ENCODE peak calls at places on chromosomes 5 and 9, in four cellular contexts. One of them, this sample, is unnamed.

GRCh38 chr9:3856592-3856991 is 330.8 kb upstream of the RFX3 start:
- DNase-seq in stomach: no peak
- DNase-seq in putamen: no peak
- DNase-seq in activated CD4-positive, alpha-beta T cell treated with anti-CD3 and anti-CD28 coated beads, Interleukin-2, amount 50 U/mL, for 48 hours: no peak
- DNase-seq in this sample: no peak

GRCh38 chr9:87393706-87394255 is 103.9 kb upstream of the DAPK1 start:
- DNase-seq in stomach: no peak
- DNase-seq in putamen: no peak
- DNase-seq in activated CD4-positive, alpha-beta T cell treated with anti-CD3 and anti-CD28 coated beads, Interleukin-2, amount 50 U/mL, for 48 hours: no peak
- DNase-seq in this sample: no peak

GRCh38 chr5:5005351-5005750 is 134.8 kb upstream of the ADAMTS16 start:
- DNase-seq in putamen: no peak
- DNase-seq in activated CD4-positive, alpha-beta T cell treated with anti-CD3 and anti-CD28 coated beads, Interleukin-2, amount 50 U/mL, for 48 hours: no peak
- DNase-seq in stomach: no peak
- DNase-seq in this sample: no peak

GRCh38 chr5:141521244-141521781 is 32.4 kb downstream of the PCDHGC5 start:
- DNase-seq in putamen: peak; percentile 85
- DNase-seq in activated CD4-positive, alpha-beta T cell treated with anti-CD3 and anti-CD28 coated beads, Interleukin-2, amount 50 U/mL, for 48 hours: no peak
- DNase-seq in stomach: no peak
- DNase-seq in this sample: peak; percentile 78

GRCh38 chr5:1277331-1277730 is 17.5 kb downstream of the TERT start:
- DNase-seq in activated CD4-positive, alpha-beta T cell treated with anti-CD3 and anti-CD28 coated beads, Interleukin-2, amount 50 U/mL, for 48 hours: no peak
- DNase-seq in putamen: no peak
- DNase-seq in stomach: no peak
- DNase-seq in this sample: no peak

GRCh38 chr9:97398999-97399758 is 12.7 kb upstream of the TDRD7 start:
- DNase-seq in activated CD4-positive, alpha-beta T cell treated with anti-CD3 and anti-CD28 coated beads, Interleukin-2, amount 50 U/mL, for 48 hours: peak; percentile 82
- DNase-seq in putamen: peak; percentile 21
- DNase-seq in stomach: peak; percentile 90
- DNase-seq in this sample: no peak

GRCh38 chr5:109938453-109938852 is 248.7 kb downstream of the MAN2A1 start:
- DNase-seq in activated CD4-positive, alpha-beta T cell treated with anti-CD3 and anti-CD28 coated beads, Interleukin-2, amount 50 U/mL, for 48 hours: no peak
- DNase-seq in stomach: no peak
- DNase-seq in putamen: no peak
- DNase-seq in this sample: no peak

GRCh38 chr9:108703414-108703813 is 152.4 kb downstream of the ACTL7B start:
- DNase-seq in stomach: no peak
- DNase-seq in putamen: no peak
- DNase-seq in activated CD4-positive, alpha-beta T cell treated with anti-CD3 and anti-CD28 coated beads, Interleukin-2, amount 50 U/mL, for 48 hours: no peak
- DNase-seq in this sample: no peak

GRCh38 chr5:135391123-135391868 is 7.7 kb downstream of the MACROH2A1 start:
- DNase-seq in putamen: no peak
- DNase-seq in stomach: no peak
- DNase-seq in activated CD4-positive, alpha-beta T cell treated with anti-CD3 and anti-CD28 coated beads, Interleukin-2, amount 50 U/mL, for 48 hours: no peak
- DNase-seq in this sample: no peak

This sample was measured in SIG-M5.